ENCODE peak calls at places on chromosome 1, in nine cellular contexts. N, U, Z, X, F, K, A, G and D are unnamed samples.

GRCh38 chr1:10615932-10616671 is 141.4 kb downstream of the PEX14 start:
- DNase-seq in N (no peak), U (no peak), Z (no peak), X (no peak), F (no peak), K (no peak), A (no peak), G (no peak), D (no peak)

GRCh38 chr1:215728206-215728605 is 161.1 kb downstream of the KCTD3 start:
- DNase-seq in N (no peak), U (no peak), Z (no peak), X (no peak), F (no peak), K (no peak), A (no peak), G (no peak), D (no peak)

GRCh38 chr1:175179837-175180590 is 12.6 kb downstream of the KIAA0040 start:
- DNase-seq in N (no peak), U (no peak), Z (no peak), X (no peak), F (no peak), K (no peak), A (no peak), G (no peak), D (no peak)

GRCh38 chr1:244163131-244163530 is 112.0 kb downstream of the ZBTB18 start:
- DNase-seq in N (no peak), U (no peak), Z (no peak), X (no peak), F (no peak), K (no peak), A (no peak), G (no peak), D (no peak)

GRCh38 chr1:167328306-167328705 is 107.6 kb downstream of the POU2F1 start:
- DNase-seq in N (no peak), U (no peak), Z (no peak), X (no peak), F (no peak), K (no peak), A (no peak), G (no peak), D (no peak)

GRCh38 chr1:43554444-43554992 is 23.8 kb downstream of the PTPRF start:
- DNase-seq in N (no peak), U (no peak), Z (no peak), X (peak; percentile 15), F (no peak), K (no peak), A (peak; percentile 46), G (no peak), D (no peak)

GRCh38 chr1:210787800-210788199 is 346.1 kb downstream of the KCNH1 start:
- DNase-seq in N (no peak), U (no peak), Z (no peak), X (no peak), F (no peak), K (no peak), A (no peak), G (no peak), D (no peak)

GRCh38 chr1:42319128-42319851 is 15.7 kb downstream of the FOXJ3 start:
- DNase-seq in N (no peak), U (no peak), Z (no peak), X (no peak), F (no peak), K (no peak), A (no peak), G (no peak), D (no peak)

GRCh38 chr1:240401721-240402120 is 210.2 kb downstream of the GREM2 start:
- DNase-seq in N (no peak), U (no peak), Z (no peak), X (no peak), F (no peak), K (no peak), A (no peak), G (no peak), D (no peak)

GRCh38 chr1:171739646-171740045 is 2.2 kb downstream of the VAMP4 start:
- DNase-seq in N (no peak), U (no peak), Z (no peak), X (no peak), F (no peak), K (no peak), A (no peak), G (no peak), D (no peak)

GRCh38 chr1:100430368-100430767 is 78.1 kb downstream of the CDC14A start:
- DNase-seq in N (no peak), U (no peak), Z (peak; percentile 45), X (no peak), F (no peak), K (no peak), A (no peak), G (no peak), D (no peak)

GRCh38 chr1:216929870-216930582 is 206.8 kb upstream of the ESRRG start:
- DNase-seq in N (no peak), U (no peak), Z (no peak), X (no peak), F (no peak), K (no peak), A (no peak), G (no peak), D (no peak)

GRCh38 chr1:98702976-98703375 is 41.5 kb downstream of the SNX7 start:
- DNase-seq in N (no peak), U (no peak), Z (no peak), X (no peak), F (no peak), K (no peak), A (no peak), G (no peak), D (no peak)

GRCh38 chr1:212167098-212167497 is 118.1 kb upstream of the PPP2R5A start:
- DNase-seq in N (peak; percentile 14), U (no peak), Z (no peak), X (no peak), F (no peak), K (peak; percentile 36), A (no peak), G (no peak), D (no peak)

GRCh38 chr1:59579222-59579621 is 235.5 kb upstream of the HOOK1 start:
- DNase-seq in N (no peak), U (no peak), Z (no peak), X (no peak), F (no peak), K (no peak), A (no peak), G (no peak), D (no peak)

GRCh38 chr1:58718435-58718834 is 18.6 kb upstream of the MYSM1 start:
- DNase-seq in N (no peak), U (no peak), Z (no peak), X (peak; percentile 73), F (no peak), K (no peak), A (no peak), G (no peak), D (no peak)